ENCODE peak calls at places on chromosomes 3 and 15, in four cellular contexts. One of them, this sample, is unnamed.

GRCh38 chr3:119229190-119229589 is 11.5 kb downstream of the B4GALT4 start:
- DNase-seq in HEK293T: no peak
- DNase-seq in HepG2: no peak
- DNase-seq in GM12878: no peak
- DNase-seq in this sample: no peak

GRCh38 chr3:38268522-38268921 is 2.9 kb downstream of the SLC22A13 start:
- DNase-seq in HEK293T: no peak
- DNase-seq in HepG2: no peak
- DNase-seq in GM12878: no peak
- DNase-seq in this sample: no peak

GRCh38 chr3:33360136-33360825 is 79.9 kb downstream of the UBP1 start:
- DNase-seq in HEK293T: no peak
- DNase-seq in HepG2: peak
- DNase-seq in GM12878: no peak
- DNase-seq in this sample: no peak

GRCh38 chr15:72242775-72243370 is 11.9 kb upstream of the PKM start:
- DNase-seq in HEK293T: no peak
- DNase-seq in HepG2: no peak
- DNase-seq in GM12878: no peak
- DNase-seq in this sample: no peak

GRCh38 chr15:51107612-51108011 is 12.9 kb upstream of the TNFAIP8L3 start:
- DNase-seq in HEK293T: no peak
- DNase-seq in HepG2: no peak
- DNase-seq in GM12878: no peak
- DNase-seq in this sample: no peak

GRCh38 chr15:69060744-69061143 is 46.2 kb downstream of the NOX5 start:
- DNase-seq in HEK293T: no peak
- DNase-seq in HepG2: no peak
- DNase-seq in GM12878: no peak
- DNase-seq in this sample: no peak

GRCh38 chr3:98980915-98981596 is 79.6 kb upstream of the DCBLD2 start:
- DNase-seq in HEK293T: no peak
- DNase-seq in HepG2: no peak
- DNase-seq in GM12878: peak
- DNase-seq in this sample: no peak

GRCh38 chr3:130981469-130981868 is 45.2 kb downstream of the ASTE1 start:
- DNase-seq in HEK293T: no peak
- DNase-seq in HepG2: no peak
- DNase-seq in GM12878: no peak
- DNase-seq in this sample: no peak

GRCh38 chr3:157551961-157552360 is 48.7 kb upstream of the VEPH1 start:
- DNase-seq in HEK293T: no peak
- DNase-seq in HepG2: no peak
- DNase-seq in GM12878: no peak
- DNase-seq in this sample: no peak

GRCh38 chr3:45878124-45878523 is 8.2 kb upstream of the CCR9 start:
- DNase-seq in HEK293T: no peak
- DNase-seq in HepG2: no peak
- DNase-seq in GM12878: no peak
- DNase-seq in this sample: no peak

GRCh38 chr3:143831208-143831607 is 17.1 kb downstream of the SLC9A9 start:
- DNase-seq in HEK293T: no peak
- DNase-seq in HepG2: no peak
- DNase-seq in GM12878: no peak
- DNase-seq in this sample: no peak

GRCh38 chr3:184200825-184201224 is 14.8 kb downstream of the ABCF3 start:
- DNase-seq in HEK293T: no peak
- DNase-seq in HepG2: no peak
- DNase-seq in GM12878: no peak
- DNase-seq in this sample: no peak

GRCh38 chr15:78093242-78094020 is 1.1 kb downstream of the SH2D7 start:
- DNase-seq in HEK293T: no peak
- DNase-seq in HepG2: no peak
- DNase-seq in GM12878: no peak
- DNase-seq in this sample: no peak

GRCh38 chr3:70065666-70066253 is 66.2 kb downstream of the SAMMSON start:
- DNase-seq in HEK293T: peak
- DNase-seq in HepG2: no peak
- DNase-seq in GM12878: no peak
- DNase-seq in this sample: no peak

GRCh38 chr3:171654809-171655208 is 155.5 kb downstream of the PLD1 start:
- DNase-seq in HEK293T: no peak
- DNase-seq in HepG2: no peak
- DNase-seq in GM12878: no peak
- DNase-seq in this sample: no peak

GRCh38 chr3:170356596-170357175 is 829 bp upstream of the SKIL start:
- DNase-seq in HEK293T: peak
- DNase-seq in HepG2: peak
- DNase-seq in GM12878: no peak
- DNase-seq in this sample: peak

GRCh38 chr3:139836656-139837464 is 98.1 kb upstream of the CLSTN2 start:
- DNase-seq in HEK293T: no peak
- DNase-seq in HepG2: no peak
- DNase-seq in GM12878: no peak
- DNase-seq in this sample: no peak

GRCh38 chr3:141362736-141363135 is 5.6 kb upstream of the ZBTB38 start:
- DNase-seq in HEK293T: no peak
- DNase-seq in HepG2: no peak
- DNase-seq in GM12878: no peak
- DNase-seq in this sample: no peak

GRCh38 chr3:188003188-188004171 is 150.5 kb upstream of the LPP start:
- DNase-seq in HEK293T: no peak
- DNase-seq in HepG2: peak
- DNase-seq in GM12878: no peak
- DNase-seq in this sample: no peak

GRCh38 chr15:92527197-92527596 is 128.4 kb downstream of the FAM174B start:
- DNase-seq in HEK293T: no peak
- DNase-seq in HepG2: no peak
- DNase-seq in GM12878: no peak
- DNase-seq in this sample: no peak

GRCh38 chr3:31490502-31490901 is 42.2 kb upstream of the STT3B start:
- DNase-seq in HEK293T: no peak
- DNase-seq in HepG2: no peak
- DNase-seq in GM12878: no peak
- DNase-seq in this sample: no peak

GRCh38 chr15:77454956-77455355 is 34.3 kb downstream of the HMG20A start:
- DNase-seq in HEK293T: no peak
- DNase-seq in HepG2: no peak
- DNase-seq in GM12878: no peak
- DNase-seq in this sample: no peak

GRCh38 chr3:53624467-53624866 is 130.1 kb downstream of the CACNA1D start:
- DNase-seq in HEK293T: no peak
- DNase-seq in HepG2: no peak
- DNase-seq in GM12878: no peak
- DNase-seq in this sample: no peak

GRCh38 chr3:125163739-125164601 is 48.6 kb downstream of the SLC12A8 start:
- DNase-seq in HEK293T: no peak
- DNase-seq in HepG2: peak
- DNase-seq in GM12878: no peak
- DNase-seq in this sample: peak

GRCh38 chr3:127441764-127442163 is 148.8 kb downstream of the TPRA1 start:
- DNase-seq in HEK293T: no peak
- DNase-seq in HepG2: no peak
- DNase-seq in GM12878: no peak
- DNase-seq in this sample: no peak

GRCh38 chr3:135041586-135041985 is 246.5 kb downstream of the EPHB1 start:
- DNase-seq in HEK293T: no peak
- DNase-seq in HepG2: no peak
- DNase-seq in GM12878: no peak
- DNase-seq in this sample: no peak

GRCh38 chr15:81101894-81102815 is 31.9 kb upstream of the CFAP161 start:
- DNase-seq in HEK293T: no peak
- DNase-seq in HepG2: no peak
- DNase-seq in GM12878: no peak
- DNase-seq in this sample: no peak

GRCh38 chr15:46296797-46297196 is 662.0 kb downstream of the SQOR start:
- DNase-seq in HEK293T: no peak
- DNase-seq in HepG2: no peak
- DNase-seq in GM12878: no peak
- DNase-seq in this sample: no peak

GRCh38 chr3:196406806-196407470 is 25.3 kb downstream of the UBXN7 start:
- DNase-seq in HEK293T: no peak
- DNase-seq in HepG2: no peak
- DNase-seq in GM12878: no peak
- DNase-seq in this sample: peak

GRCh38 chr15:68149059-68149458 is 56.1 kb downstream of the CALML4 start:
- DNase-seq in HEK293T: no peak
- DNase-seq in HepG2: no peak
- DNase-seq in GM12878: no peak
- DNase-seq in this sample: no peak

GRCh38 chr3:36165509-36165908 is 214.8 kb upstream of the STAC start:
- DNase-seq in HEK293T: no peak
- DNase-seq in HepG2: no peak
- DNase-seq in GM12878: no peak
- DNase-seq in this sample: no peak

GRCh38 chr15:99963096-99963825 is 230.0 kb upstream of the LYSMD4 start:
- DNase-seq in HEK293T: no peak
- DNase-seq in HepG2: no peak
- DNase-seq in GM12878: no peak
- DNase-seq in this sample: no peak

GRCh38 chr3:72274511-72275295 is 489.8 kb upstream of the PROK2 start:
- DNase-seq in HEK293T: no peak
- DNase-seq in HepG2: no peak
- DNase-seq in GM12878: no peak
- DNase-seq in this sample: no peak

GRCh38 chr3:53286727-53287412 is 31.0 kb upstream of the TKT start:
- DNase-seq in HEK293T: no peak
- DNase-seq in HepG2: no peak
- DNase-seq in GM12878: no peak
- DNase-seq in this sample: no peak

GRCh38 chr3:152742368-152743347 is 92.3 kb upstream of the P2RY1 start:
- DNase-seq in HEK293T: no peak
- DNase-seq in HepG2: no peak
- DNase-seq in GM12878: no peak
- DNase-seq in this sample: no peak

GRCh38 chr3:3177861-3178497 is 1.5 kb downstream of the CRBN start:
- DNase-seq in HEK293T: no peak
- DNase-seq in HepG2: peak
- DNase-seq in GM12878: no peak
- DNase-seq in this sample: peak

GRCh38 chr15:85591622-85592021 is 203.1 kb downstream of the KLHL25 start:
- DNase-seq in HEK293T: no peak
- DNase-seq in HepG2: no peak
- DNase-seq in GM12878: no peak
- DNase-seq in this sample: no peak

GRCh38 chr15:85593809-85594441 is 200.8 kb downstream of the KLHL25 start:
- DNase-seq in HEK293T: no peak
- DNase-seq in HepG2: no peak
- DNase-seq in GM12878: no peak
- DNase-seq in this sample: no peak

GRCh38 chr15:85588657-85589056 is 206.1 kb downstream of the KLHL25 start:
- DNase-seq in HEK293T: no peak
- DNase-seq in HepG2: no peak
- DNase-seq in GM12878: no peak
- DNase-seq in this sample: no peak

GRCh38 chr15:85589873-85590272 is 204.9 kb downstream of the KLHL25 start:
- DNase-seq in HEK293T: no peak
- DNase-seq in HepG2: peak
- DNase-seq in GM12878: no peak
- DNase-seq in this sample: no peak

GRCh38 chr15:85592148-85592547 is 202.6 kb downstream of the KLHL25 start:
- DNase-seq in HEK293T: no peak
- DNase-seq in HepG2: peak
- DNase-seq in GM12878: no peak
- DNase-seq in this sample: no peak
- TF ChIP-seq FOXK2 in HEK293T: no peak
- TF ChIP-seq FOXK2 in HepG2: no peak
- TF ChIP-seq FOXK2 in GM12878: no peak
- TF ChIP-seq FOXK2 in this sample: no peak

GRCh38 chr3:11548721-11549131 is 95.0 kb downstream of the VGLL4 start:
- DNase-seq in HEK293T: no peak
- DNase-seq in HepG2: no peak
- DNase-seq in GM12878: no peak
- DNase-seq in this sample: no peak
- TF ChIP-seq FOXK2 in HEK293T: no peak
- TF ChIP-seq FOXK2 in HepG2: no peak
- TF ChIP-seq FOXK2 in GM12878: no peak
- TF ChIP-seq FOXK2 in this sample: no peak

GRCh38 chr15:67133738-67134576 is 68.6 kb downstream of the SMAD3 start:
- DNase-seq in HEK293T: no peak
- DNase-seq in HepG2: no peak
- DNase-seq in GM12878: no peak
- DNase-seq in this sample: no peak
- TF ChIP-seq FOXK2 in HEK293T: no peak
- TF ChIP-seq FOXK2 in HepG2: no peak
- TF ChIP-seq FOXK2 in GM12878: no peak
- TF ChIP-seq FOXK2 in this sample: no peak

GRCh38 chr15:58562135-58562534 is 130.3 kb downstream of the LIPC start:
- DNase-seq in HEK293T: no peak
- DNase-seq in HepG2: no peak
- DNase-seq in GM12878: no peak
- DNase-seq in this sample: no peak
- TF ChIP-seq FOXK2 in HEK293T: no peak
- TF ChIP-seq FOXK2 in HepG2: no peak
- TF ChIP-seq FOXK2 in GM12878: no peak
- TF ChIP-seq FOXK2 in this sample: no peak

DNA sequence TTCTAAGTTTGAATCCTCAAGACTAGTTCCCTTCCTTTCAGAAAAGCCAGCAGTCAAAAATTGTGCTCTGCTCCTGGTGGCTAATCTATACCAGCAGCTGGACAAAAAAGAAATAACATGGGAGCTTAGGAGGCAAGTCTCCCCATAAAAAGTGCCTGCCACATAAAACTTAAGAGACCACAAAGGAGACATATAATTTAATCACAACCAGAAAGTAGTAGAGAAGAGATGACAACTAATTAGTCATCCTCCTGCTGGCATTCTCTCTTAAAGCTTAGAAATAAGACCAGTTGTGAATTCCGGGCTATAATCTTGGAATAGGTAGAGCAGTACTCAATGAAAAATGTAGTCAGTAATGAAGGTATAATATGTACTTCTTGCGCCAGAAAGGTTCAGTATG is 20.2 kb upstream of the IMPG2 start:
- DNase-seq in HEK293T: no peak
- DNase-seq in HepG2: no peak
- DNase-seq in GM12878: no peak
- DNase-seq in this sample: no peak
- TF ChIP-seq FOXK2 in HEK293T: no peak
- TF ChIP-seq FOXK2 in HepG2: no peak
- TF ChIP-seq FOXK2 in GM12878: no peak
- TF ChIP-seq FOXK2 in this sample: no peak

GRCh38 chr3:179233043-179233442 is 17.9 kb downstream of the KCNMB3 start:
- DNase-seq in HEK293T: no peak
- DNase-seq in HepG2: no peak
- DNase-seq in GM12878: no peak
- DNase-seq in this sample: no peak
- TF ChIP-seq FOXK2 in HEK293T: no peak
- TF ChIP-seq FOXK2 in HepG2: no peak
- TF ChIP-seq FOXK2 in GM12878: no peak
- TF ChIP-seq FOXK2 in this sample: no peak

DNA sequence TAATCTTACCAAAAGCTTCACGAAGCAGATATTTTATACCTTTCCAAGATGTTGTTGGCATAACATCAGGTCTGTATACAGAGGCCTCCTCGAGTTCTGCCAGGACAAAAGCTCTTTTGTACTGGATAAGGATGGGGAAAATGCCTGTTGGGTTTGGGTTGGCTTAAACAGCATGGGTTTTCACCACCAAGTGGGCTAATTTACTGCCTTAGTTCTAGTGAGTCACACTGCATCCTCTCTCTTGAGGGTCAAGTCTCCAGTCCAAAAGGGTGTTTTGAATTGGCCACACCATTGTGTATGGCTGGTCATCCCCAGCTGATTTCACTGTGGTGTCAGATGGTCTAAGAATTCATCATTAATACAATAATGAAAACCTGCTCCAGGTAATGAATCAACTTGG is 26.1 kb upstream of the BHLHE40 start:
- DNase-seq in HEK293T: no peak
- DNase-seq in HepG2: no peak
- DNase-seq in GM12878: no peak
- DNase-seq in this sample: no peak
- TF ChIP-seq FOXK2 in HEK293T: no peak
- TF ChIP-seq FOXK2 in HepG2: no peak
- TF ChIP-seq FOXK2 in GM12878: no peak
- TF ChIP-seq FOXK2 in this sample: no peak